ENCODE peak calls at places on chromosomes 13 and 19, in seven cellular contexts. R, C, J, G, U, Q and N are unnamed samples.

GRCh38 chr19:31943305-31943704 is 402.1 kb upstream of the ZNF507 start:
- DNase-seq in R (no peak), C (no peak), J (no peak), G (no peak), U (no peak), Q (no peak), N (no peak)

GRCh38 chr19:12749938-12750521 is 1.6 kb upstream of the BEST2 start:
- DNase-seq in R (no peak), C (no peak), J (no peak), G (no peak), U (no peak), Q (no peak), N (no peak)

GRCh38 chr19:6530385-6531162 is at the start of gene TNFSF9:
- DNase-seq in R (peak), C (peak), J (peak), G (peak), U (peak), Q (peak), N (peak)

GRCh38 chr13:110221331-110221730 is 85.6 kb downstream of the COL4A1 start:
- DNase-seq in R (no peak), C (no peak), J (no peak), G (no peak), U (no peak), Q (no peak), N (no peak)

GRCh38 chr13:77383097-77383496 is 56.2 kb upstream of the MYCBP2 start:
- DNase-seq in R (no peak), C (no peak), J (no peak), G (no peak), U (no peak), Q (no peak), N (no peak)

GRCh38 chr13:85508683-85509329 is 290.4 kb downstream of the SLITRK6 start:
- DNase-seq in R (no peak), C (peak), J (no peak), G (no peak), U (no peak), Q (no peak), N (no peak)

GRCh38 chr13:25306671-25307464 is 5.4 kb downstream of the NUP58 start:
- DNase-seq in R (no peak), C (no peak), J (no peak), G (no peak), U (no peak), Q (no peak), N (no peak)

GRCh38 chr19:32653626-32653968 is 21.4 kb downstream of the ANKRD27 start:
- DNase-seq in R (no peak), C (peak), J (no peak), G (no peak), U (no peak), Q (no peak), N (no peak)

GRCh38 chr13:76830805-76831204 is 55.4 kb downstream of the KCTD12 start:
- DNase-seq in R (no peak), C (no peak), J (no peak), G (no peak), U (no peak), Q (no peak), N (no peak)